ENCODE peak calls at places on chromosomes 4 and X, in six cellular contexts. One of them, this sample, is unnamed.

GRCh38 chr4:166146806-166147540 is 273.9 kb downstream of the TLL1 start:
- DNase-seq in D721Med: no peak
- DNase-seq in AG09319: no peak
- DNase-seq in SJSA1: no peak
- DNase-seq in AG20443: no peak
- DNase-seq in HEK293T: no peak
- DNase-seq in this sample: no peak

GRCh38 chr4:128471576-128471975 is 184.0 kb upstream of the PGRMC2 start:
- DNase-seq in HEK293T: no peak
- DNase-seq in AG20443: peak
- DNase-seq in D721Med: no peak
- DNase-seq in AG09319: no peak
- DNase-seq in SJSA1: no peak
- DNase-seq in this sample: no peak

GRCh38 chr4:154630307-154630706 is 17.9 kb upstream of the FGG start:
- DNase-seq in AG09319: no peak
- DNase-seq in AG20443: no peak
- DNase-seq in D721Med: no peak
- DNase-seq in HEK293T: no peak
- DNase-seq in SJSA1: no peak
- DNase-seq in this sample: no peak

GRCh38 chr4:124104101-124104500 is 608.4 kb downstream of the ANKRD50 start:
- DNase-seq in D721Med: no peak
- DNase-seq in AG20443: no peak
- DNase-seq in HEK293T: no peak
- DNase-seq in SJSA1: no peak
- DNase-seq in AG09319: no peak
- DNase-seq in this sample: no peak

GRCh38 chr4:7025040-7025602 is 18.1 kb upstream of the TADA2B start:
- DNase-seq in D721Med: no peak
- DNase-seq in AG20443: no peak
- DNase-seq in HEK293T: no peak
- DNase-seq in AG09319: no peak
- DNase-seq in SJSA1: no peak
- DNase-seq in this sample: no peak

GRCh38 chrX:675279-675886 is 44.8 kb downstream of the SHOX start:
- DNase-seq in SJSA1: no peak
- DNase-seq in AG20443: no peak
- DNase-seq in AG09319: no peak
- DNase-seq in HEK293T: no peak
- DNase-seq in D721Med: no peak
- DNase-seq in this sample: no peak

GRCh38 chrX:8647176-8647575 is 84.8 kb downstream of the ANOS1 start:
- DNase-seq in AG20443: no peak
- DNase-seq in SJSA1: no peak
- DNase-seq in HEK293T: no peak
- DNase-seq in AG09319: no peak
- DNase-seq in D721Med: no peak
- DNase-seq in this sample: no peak

GRCh38 chr4:14084598-14084997 is 457.1 kb upstream of the BOD1L1 start:
- DNase-seq in AG09319: no peak
- DNase-seq in D721Med: no peak
- DNase-seq in AG20443: no peak
- DNase-seq in SJSA1: no peak
- DNase-seq in HEK293T: no peak
- DNase-seq in this sample: no peak

GRCh38 chr4:93515208-93515607 is 313.3 kb upstream of the ATOH1 start:
- DNase-seq in D721Med: no peak
- DNase-seq in HEK293T: no peak
- DNase-seq in SJSA1: no peak
- DNase-seq in AG20443: no peak
- DNase-seq in AG09319: no peak
- DNase-seq in this sample: no peak

GRCh38 chr4:189204616-189205015 is 736.1 kb upstream of the FRG1 start:
- DNase-seq in D721Med: no peak
- DNase-seq in AG09319: no peak
- DNase-seq in HEK293T: no peak
- DNase-seq in SJSA1: no peak
- DNase-seq in AG20443: no peak
- DNase-seq in this sample: no peak

GRCh38 chrX:143635915-143636314 is at the start of gene SLITRK4:
- DNase-seq in SJSA1: no peak
- DNase-seq in AG20443: no peak
- DNase-seq in HEK293T: no peak
- DNase-seq in AG09319: no peak
- DNase-seq in D721Med: no peak
- DNase-seq in this sample: no peak

GRCh38 chr4:63505714-63506460 is 903.4 kb downstream of the TECRL start:
- DNase-seq in AG09319: no peak
- DNase-seq in SJSA1: no peak
- DNase-seq in HEK293T: no peak
- DNase-seq in D721Med: no peak
- DNase-seq in AG20443: no peak
- DNase-seq in this sample: no peak

GRCh38 chr4:17324431-17324830 is 187.5 kb downstream of the QDPR start:
- DNase-seq in AG20443: peak
- DNase-seq in AG09319: peak
- DNase-seq in HEK293T: peak
- DNase-seq in SJSA1: peak
- DNase-seq in D721Med: no peak
- DNase-seq in this sample: peak

GRCh38 chr4:138437263-138437851 is 195.2 kb upstream of the SLC7A11 start:
- DNase-seq in HEK293T: no peak
- DNase-seq in AG09319: no peak
- DNase-seq in SJSA1: no peak
- DNase-seq in AG20443: no peak
- DNase-seq in D721Med: no peak
- DNase-seq in this sample: no peak

GRCh38 chrX:119690921-119691716 is 1.8 kb downstream of the SEPTIN6 start:
- DNase-seq in AG20443: peak
- DNase-seq in D721Med: no peak
- DNase-seq in AG09319: no peak
- DNase-seq in SJSA1: no peak
- DNase-seq in HEK293T: no peak
- DNase-seq in this sample: no peak

GRCh38 chr4:95548738-95549245 is at the start of gene UNC5C:
- DNase-seq in SJSA1: peak
- DNase-seq in AG20443: peak
- DNase-seq in AG09319: no peak
- DNase-seq in D721Med: peak
- DNase-seq in HEK293T: peak
- DNase-seq in this sample: no peak

GRCh38 chr4:1201851-1202525 is 29.6 kb upstream of the SPON2 start:
- DNase-seq in D721Med: no peak
- DNase-seq in HEK293T: no peak
- DNase-seq in AG20443: no peak
- DNase-seq in AG09319: no peak
- DNase-seq in SJSA1: no peak
- DNase-seq in this sample: no peak

GRCh38 chrX:56763556-56764152 is 34.6 kb downstream of the NBDY start:
- DNase-seq in D721Med: no peak
- DNase-seq in AG09319: peak
- DNase-seq in SJSA1: no peak
- DNase-seq in AG20443: no peak
- DNase-seq in HEK293T: peak
- DNase-seq in this sample: no peak

GRCh38 chr4:108533245-108533844 is 87.0 kb upstream of the RPL34 start:
- DNase-seq in HEK293T: no peak
- DNase-seq in D721Med: no peak
- DNase-seq in SJSA1: no peak
- DNase-seq in AG20443: no peak
- DNase-seq in AG09319: no peak
- DNase-seq in this sample: no peak

GRCh38 chr4:18582841-18583240 is 561.3 kb upstream of the LCORL start:
- DNase-seq in D721Med: no peak
- DNase-seq in AG20443: no peak
- DNase-seq in AG09319: no peak
- DNase-seq in SJSA1: no peak
- DNase-seq in HEK293T: no peak
- DNase-seq in this sample: no peak

GRCh38 chr4:86961605-86962295 is 26.9 kb downstream of the AFF1 start:
- DNase-seq in SJSA1: no peak
- DNase-seq in AG20443: no peak
- DNase-seq in D721Med: no peak
- DNase-seq in AG09319: no peak
- DNase-seq in HEK293T: peak
- DNase-seq in this sample: peak

GRCh38 chr4:173288296-173288695 is 45.9 kb downstream of the HMGB2 start:
- DNase-seq in AG09319: no peak
- DNase-seq in AG20443: peak
- DNase-seq in SJSA1: peak
- DNase-seq in HEK293T: no peak
- DNase-seq in D721Med: no peak
- DNase-seq in this sample: peak

GRCh38 chrX:135549519-135549918 is 29.1 kb downstream of the INTS6L start:
- DNase-seq in SJSA1: no peak
- DNase-seq in AG09319: no peak
- DNase-seq in D721Med: no peak
- DNase-seq in HEK293T: no peak
- DNase-seq in AG20443: no peak
- DNase-seq in this sample: no peak

GRCh38 chr4:153295131-153295755 is 49.2 kb upstream of the MND1 start:
- DNase-seq in D721Med: no peak
- DNase-seq in AG20443: no peak
- DNase-seq in HEK293T: no peak
- DNase-seq in SJSA1: no peak
- DNase-seq in AG09319: no peak
- DNase-seq in this sample: no peak

GRCh38 chr4:101232074-101232776 is 115.1 kb downstream of the PPP3CA start:
- DNase-seq in HEK293T: no peak
- DNase-seq in SJSA1: peak
- DNase-seq in AG09319: peak
- DNase-seq in AG20443: peak
- DNase-seq in D721Med: no peak
- DNase-seq in this sample: no peak

GRCh38 chr4:164700471-164700870 is 53.5 kb upstream of the SMIM31 start:
- DNase-seq in D721Med: no peak
- DNase-seq in HEK293T: peak
- DNase-seq in AG09319: no peak
- DNase-seq in SJSA1: peak
- DNase-seq in AG20443: peak
- DNase-seq in this sample: no peak

GRCh38 chr4:108730579-108730978 is 32.3 kb downstream of the ETNPPL start:
- DNase-seq in AG09319: no peak
- DNase-seq in D721Med: no peak
- DNase-seq in SJSA1: no peak
- DNase-seq in AG20443: no peak
- DNase-seq in HEK293T: no peak
- DNase-seq in this sample: no peak